ENCODE peak calls at places on chromosomes 12 and 14, in five cellular contexts. I is NCI-H460; N is SIG-M5; B is activated CD8-positive, alpha-beta memory T cell treated with anti-CD3 and anti-CD28 coated beads, Interleukin-2, amount 50 U/mL, for 4 hours; Y is heart left ventricle. R is an unnamed sample.
A peak's percentile ranks its signal among the peaks of the same experiment; 100 is the strongest.

GRCh38 chr12:42744539-42745156 is 155.1 kb upstream of the PRICKLE1 start:
- DNase-seq in Y (no peak), N (no peak), I (peak; percentile 78), B (no peak), R (peak; percentile 57)

GRCh38 chr12:41619705-41620104 is 431.6 kb downstream of the PDZRN4 start:
- DNase-seq in B (no peak), N (no peak), Y (no peak), I (no peak), R (no peak)

GRCh38 chr12:1936406-1937320 is 18.2 kb upstream of the CACNA2D4 start:
- DNase-seq in Y (peak; percentile 89), I (peak; percentile 7), N (no peak), B (no peak), R (no peak)

GRCh38 chr14:92586001-92586947 is 72.7 kb downstream of the RIN3 start:
- DNase-seq in B (no peak), I (no peak), N (peak; percentile 46), Y (no peak), R (no peak)

GRCh38 chr14:95408731-95409471 is 89.2 kb upstream of the CLMN start:
- DNase-seq in Y (no peak), B (no peak), N (no peak), I (no peak), R (no peak)

GRCh38 chr12:27398466-27398865 is 48.1 kb upstream of the SMCO2 start:
- DNase-seq in I (no peak), N (no peak), Y (no peak), B (no peak), R (no peak)

GRCh38 chr12:104792570-104792969 is 165.5 kb downstream of the SLC41A2 start:
- DNase-seq in B (no peak), I (peak; percentile 8), N (no peak), Y (peak; percentile 31), R (peak; percentile 87)

GRCh38 chr14:71481215-71481614 is 451.0 kb upstream of the RGS6 start:
- DNase-seq in N (no peak), Y (no peak), I (no peak), B (no peak), R (no peak)

GRCh38 chr12:34547276-34547675 is 525.0 kb downstream of the ALG10 start:
- DNase-seq in Y (no peak), I (no peak), B (no peak), N (no peak), R (no peak)

GRCh38 chr12:57816855-57817151 is 1.7 kb downstream of the AVIL start:
- DNase-seq in I (no peak), Y (peak; percentile 81), B (no peak), N (peak; percentile 45), R (peak; percentile 82)

GRCh38 chr14:86279405-86279804 is 749.5 kb downstream of the FLRT2 start:
- DNase-seq in Y (no peak), N (no peak), I (no peak), B (no peak), R (no peak)

GRCh38 chr12:86186449-86186848 is 69.7 kb downstream of the MGAT4C start:
- DNase-seq in N (no peak), Y (no peak), I (no peak), B (no peak), R (no peak)

GRCh38 chr12:85741051-85741450 is 95.2 kb downstream of the RASSF9 start:
- DNase-seq in Y (no peak), B (no peak), N (no peak), I (no peak), R (no peak)

GRCh38 chr12:31783996-31784645 is 55.3 kb upstream of the AMN1 start:
- DNase-seq in I (no peak), Y (no peak), N (no peak), B (no peak), R (no peak)

GRCh38 chr12:49547090-49547690 is 8.4 kb downstream of the KCNH3 start:
- DNase-seq in B (no peak), I (no peak), Y (no peak), N (no peak), R (no peak)

GRCh38 chr12:130498589-130499385 is 161.1 kb downstream of the PIWIL1 start:
- DNase-seq in B (no peak), I (no peak), Y (no peak), N (no peak), R (no peak)

GRCh38 chr12:70609739-70610491 is 27.3 kb downstream of the PTPRB start:
- DNase-seq in N (no peak), B (no peak), I (peak; percentile 28), Y (peak; percentile 75), R (peak; percentile 53)

GRCh38 chr12:89439946-89440345 is 84.7 kb downstream of the GALNT4 start:
- DNase-seq in N (no peak), B (no peak), Y (no peak), I (no peak), R (no peak)

GRCh38 chr12:103806807-103807206 is 34.2 kb downstream of the NT5DC3 start:
- DNase-seq in N (peak; percentile 42), B (no peak), Y (no peak), I (no peak), R (peak; percentile 89)

GRCh38 chr12:124823272-124823970 is 40.2 kb downstream of the SCARB1 start:
- DNase-seq in Y (no peak), B (no peak), I (no peak), N (no peak), R (no peak)

GRCh38 chr12:69055280-69055679 is 122.3 kb upstream of the CPM start:
- DNase-seq in Y (no peak), B (no peak), I (no peak), N (no peak), R (no peak)

GRCh38 chr12:7205091-7205490 is 15.6 kb downstream of the PEX5 start:
- DNase-seq in B (no peak), I (no peak), Y (no peak), N (no peak), R (no peak)

GRCh38 chr14:61252354-61253063 is 28.6 kb downstream of the TMEM30B start:
- DNase-seq in I (peak; percentile 85), Y (peak; percentile 60), B (peak; percentile 52), N (peak; percentile 56), R (peak; percentile 84)

GRCh38 chr12:22631863-22632463 is 7.0 kb downstream of the ETNK1 start:
- DNase-seq in B (no peak), N (no peak), I (no peak), Y (no peak), R (peak; percentile 32)

GRCh38 chr14:22555573-22556011 is 33.4 kb downstream of the DAD1 start:
- DNase-seq in N (no peak), I (no peak), Y (no peak), B (peak; percentile 65), R (no peak)

GRCh38 chr12:8081228-8081920 is 700 bp upstream of the NECAP1 start:
- DNase-seq in Y (no peak), N (no peak), B (peak; percentile 34), I (no peak), R (no peak)

GRCh38 chr14:65927871-65928270 is 515.3 kb downstream of the FUT8 start:
- DNase-seq in Y (no peak), N (no peak), I (no peak), B (peak; percentile 57), R (no peak)

GRCh38 chr14:75711134-75711795 is 50.2 kb downstream of the TTLL5 start:
- DNase-seq in B (no peak), Y (no peak), N (no peak), I (peak; percentile 42), R (peak; percentile 80)

GRCh38 chr14:50795909-50796308 is 35.1 kb downstream of the NIN start:
- DNase-seq in Y (no peak), I (no peak), N (no peak), B (no peak), R (no peak)

GRCh38 chr12:78888583-78888982 is 24.0 kb downstream of the SYT1 start:
- DNase-seq in N (no peak), B (no peak), I (peak; percentile 78), Y (no peak), R (no peak)

GRCh38 chr12:100534625-100535227 is 38.8 kb upstream of the GAS2L3 start:
- DNase-seq in I (no peak), N (no peak), B (no peak), Y (no peak), R (no peak)

GRCh38 chr14:67602071-67602470 is 2.0 kb upstream of the PIGH start:
- DNase-seq in I (no peak), N (no peak), B (no peak), Y (no peak), R (no peak)

GRCh38 chr12:123242083-123242904 is 9.1 kb downstream of the MTRFR start:
- DNase-seq in N (no peak), I (no peak), B (no peak), Y (no peak), R (peak; percentile 23)

GRCh38 chr12:80400591-80400991 is 43.4 kb upstream of the PTPRQ start:
- DNase-seq in N (no peak), Y (no peak), I (no peak), B (no peak), R (no peak)

GRCh38 chr12:108955225-108955835 is 65.5 kb downstream of the SVOP start:
- DNase-seq in I (no peak), N (no peak), B (no peak), Y (peak; percentile 73), R (peak; percentile 5)

R was measured in cardiac muscle cell.